ENCODE peak calls at places on chromosomes 11 and 22, in five cellular contexts. One of them, this sample, is unnamed.

GRCh38 chr11:2932850-2933251 is 3.6 kb upstream of the PHLDA2 start:
- DNase-seq in Peyer's patch: no peak
- DNase-seq in A549: no peak
- DNase-seq in brain microvascular endothelial cell: peak; percentile 61
- DNase-seq in CD8-positive, alpha-beta memory T cell: no peak
- DNase-seq in this sample: no peak

GRCh38 chr22:37260939-37261338 is 16.9 kb upstream of the RAC2 start:
- DNase-seq in Peyer's patch: peak; percentile 75
- DNase-seq in A549: peak; percentile 53
- DNase-seq in brain microvascular endothelial cell: peak; percentile 37
- DNase-seq in CD8-positive, alpha-beta memory T cell: peak; percentile 53
- DNase-seq in this sample: peak; percentile 10

GRCh38 chr11:8603696-8604077 is 9.7 kb upstream of the STK33 start:
- DNase-seq in Peyer's patch: no peak
- DNase-seq in A549: no peak
- DNase-seq in brain microvascular endothelial cell: no peak
- DNase-seq in CD8-positive, alpha-beta memory T cell: no peak
- DNase-seq in this sample: no peak

GRCh38 chr11:83364500-83365059 is 78.4 kb upstream of the CCDC90B start:
- DNase-seq in Peyer's patch: no peak
- DNase-seq in A549: no peak
- DNase-seq in brain microvascular endothelial cell: no peak
- DNase-seq in CD8-positive, alpha-beta memory T cell: no peak
- DNase-seq in this sample: no peak

GRCh38 chr11:84993386-84993785 is 633.8 kb downstream of the DLG2 start:
- DNase-seq in Peyer's patch: no peak
- DNase-seq in A549: no peak
- DNase-seq in brain microvascular endothelial cell: no peak
- DNase-seq in CD8-positive, alpha-beta memory T cell: no peak
- DNase-seq in this sample: no peak

GRCh38 chr22:30868663-30869385 is 99.8 kb downstream of the MORC2 start:
- DNase-seq in Peyer's patch: no peak
- DNase-seq in A549: no peak
- DNase-seq in brain microvascular endothelial cell: peak; percentile 37
- DNase-seq in CD8-positive, alpha-beta memory T cell: no peak
- DNase-seq in this sample: peak; percentile 56

GRCh38 chr11:63680842-63681207 is 475 bp upstream of the RTN3 start:
- DNase-seq in Peyer's patch: no peak
- DNase-seq in A549: no peak
- DNase-seq in brain microvascular endothelial cell: no peak
- DNase-seq in CD8-positive, alpha-beta memory T cell: no peak
- DNase-seq in this sample: no peak

GRCh38 chr11:35905901-35906661 is 37.8 kb upstream of the LDLRAD3 start:
- DNase-seq in Peyer's patch: no peak
- DNase-seq in A549: no peak
- DNase-seq in brain microvascular endothelial cell: no peak
- DNase-seq in CD8-positive, alpha-beta memory T cell: no peak
- DNase-seq in this sample: peak; percentile 37

GRCh38 chr11:86155210-86155844 is 86.4 kb upstream of the PICALM start:
- DNase-seq in Peyer's patch: no peak
- DNase-seq in A549: no peak
- DNase-seq in brain microvascular endothelial cell: no peak
- DNase-seq in CD8-positive, alpha-beta memory T cell: no peak
- DNase-seq in this sample: no peak

GRCh38 chr11:110921742-110922200 is 209.5 kb upstream of the ARHGAP20 start:
- DNase-seq in Peyer's patch: no peak
- DNase-seq in A549: no peak
- DNase-seq in brain microvascular endothelial cell: no peak
- DNase-seq in CD8-positive, alpha-beta memory T cell: no peak
- DNase-seq in this sample: no peak

GRCh38 chr11:76918941-76919386 is 58.2 kb downstream of the ACER3 start:
- DNase-seq in Peyer's patch: no peak
- DNase-seq in A549: peak; percentile 21
- DNase-seq in brain microvascular endothelial cell: peak; percentile 23
- DNase-seq in CD8-positive, alpha-beta memory T cell: no peak
- DNase-seq in this sample: no peak

GRCh38 chr11:116375221-116375620 is 397.6 kb downstream of the BUD13 start:
- DNase-seq in Peyer's patch: no peak
- DNase-seq in A549: no peak
- DNase-seq in brain microvascular endothelial cell: no peak
- DNase-seq in CD8-positive, alpha-beta memory T cell: no peak
- DNase-seq in this sample: no peak

GRCh38 chr11:61343792-61344745 is 11.0 kb downstream of the TKFC start:
- DNase-seq in Peyer's patch: no peak
- DNase-seq in A549: no peak
- DNase-seq in brain microvascular endothelial cell: no peak
- DNase-seq in CD8-positive, alpha-beta memory T cell: no peak
- DNase-seq in this sample: no peak

GRCh38 chr22:17823964-17824363 is 49.7 kb upstream of the BID start:
- DNase-seq in Peyer's patch: no peak
- DNase-seq in A549: no peak
- DNase-seq in brain microvascular endothelial cell: no peak
- DNase-seq in CD8-positive, alpha-beta memory T cell: no peak
- DNase-seq in this sample: no peak

GRCh38 chr11:7665473-7666291 is 7.6 kb downstream of the CYB5R2 start:
- DNase-seq in Peyer's patch: peak; percentile 78
- DNase-seq in A549: peak; percentile 92
- DNase-seq in brain microvascular endothelial cell: peak; percentile 69
- DNase-seq in CD8-positive, alpha-beta memory T cell: peak; percentile 59
- DNase-seq in this sample: peak; percentile 54

GRCh38 chr11:24155792-24156191 is 341.1 kb upstream of the LUZP2 start:
- DNase-seq in Peyer's patch: no peak
- DNase-seq in A549: no peak
- DNase-seq in brain microvascular endothelial cell: no peak
- DNase-seq in CD8-positive, alpha-beta memory T cell: no peak
- DNase-seq in this sample: no peak

GRCh38 chr11:120343429-120343828 is 7.2 kb downstream of the ARHGEF12 start:
- DNase-seq in Peyer's patch: peak; percentile 49
- DNase-seq in A549: no peak
- DNase-seq in brain microvascular endothelial cell: no peak
- DNase-seq in CD8-positive, alpha-beta memory T cell: no peak
- DNase-seq in this sample: no peak

GRCh38 chr11:8828580-8829358 is 82.2 kb upstream of the AKIP1 start:
- DNase-seq in Peyer's patch: no peak
- DNase-seq in A549: no peak
- DNase-seq in brain microvascular endothelial cell: peak; percentile 71
- DNase-seq in CD8-positive, alpha-beta memory T cell: no peak
- DNase-seq in this sample: no peak

GRCh38 chr11:19380375-19380774 is 139.6 kb upstream of the E2F8 start:
- DNase-seq in Peyer's patch: no peak
- DNase-seq in A549: peak; percentile 46
- DNase-seq in brain microvascular endothelial cell: peak; percentile 92
- DNase-seq in CD8-positive, alpha-beta memory T cell: no peak
- DNase-seq in this sample: no peak

GRCh38 chr22:36865346-36865745 is 4.5 kb downstream of the NCF4 start:
- DNase-seq in Peyer's patch: no peak
- DNase-seq in A549: no peak
- DNase-seq in brain microvascular endothelial cell: no peak
- DNase-seq in CD8-positive, alpha-beta memory T cell: no peak
- DNase-seq in this sample: no peak

GRCh38 chr22:49626361-49627216 is 201.1 kb downstream of the BRD1 start:
- DNase-seq in Peyer's patch: no peak
- DNase-seq in A549: no peak
- DNase-seq in brain microvascular endothelial cell: no peak
- DNase-seq in CD8-positive, alpha-beta memory T cell: no peak
- DNase-seq in this sample: no peak

GRCh38 chr11:43687120-43687791 is 6.7 kb downstream of the HSD17B12 start:
- DNase-seq in Peyer's patch: no peak
- DNase-seq in A549: no peak
- DNase-seq in brain microvascular endothelial cell: peak; percentile 47
- DNase-seq in CD8-positive, alpha-beta memory T cell: no peak
- DNase-seq in this sample: no peak

GRCh38 chr22:50468626-50469025 is 6.2 kb downstream of the SBF1 start:
- DNase-seq in Peyer's patch: no peak
- DNase-seq in A549: no peak
- DNase-seq in brain microvascular endothelial cell: no peak
- DNase-seq in CD8-positive, alpha-beta memory T cell: no peak
- DNase-seq in this sample: no peak

GRCh38 chr11:71194702-71195101 is 57.7 kb downstream of the SHANK2 start:
- DNase-seq in Peyer's patch: no peak
- DNase-seq in A549: no peak
- DNase-seq in brain microvascular endothelial cell: no peak
- DNase-seq in CD8-positive, alpha-beta memory T cell: no peak
- DNase-seq in this sample: no peak

GRCh38 chr11:46895821-46896220 is 22.5 kb downstream of the LRP4 start:
- DNase-seq in Peyer's patch: no peak
- DNase-seq in A549: no peak
- DNase-seq in brain microvascular endothelial cell: no peak
- DNase-seq in CD8-positive, alpha-beta memory T cell: no peak
- DNase-seq in this sample: no peak

GRCh38 chr11:32479291-32479690 is 44.0 kb upstream of the WT1 start:
- DNase-seq in Peyer's patch: no peak
- DNase-seq in A549: no peak
- DNase-seq in brain microvascular endothelial cell: no peak
- DNase-seq in CD8-positive, alpha-beta memory T cell: no peak
- DNase-seq in this sample: no peak

GRCh38 chr22:42356547-42356946 is 75.7 kb downstream of the NFAM1 start:
- DNase-seq in Peyer's patch: no peak
- DNase-seq in A549: no peak
- DNase-seq in brain microvascular endothelial cell: no peak
- DNase-seq in CD8-positive, alpha-beta memory T cell: no peak
- DNase-seq in this sample: no peak

DNA sequence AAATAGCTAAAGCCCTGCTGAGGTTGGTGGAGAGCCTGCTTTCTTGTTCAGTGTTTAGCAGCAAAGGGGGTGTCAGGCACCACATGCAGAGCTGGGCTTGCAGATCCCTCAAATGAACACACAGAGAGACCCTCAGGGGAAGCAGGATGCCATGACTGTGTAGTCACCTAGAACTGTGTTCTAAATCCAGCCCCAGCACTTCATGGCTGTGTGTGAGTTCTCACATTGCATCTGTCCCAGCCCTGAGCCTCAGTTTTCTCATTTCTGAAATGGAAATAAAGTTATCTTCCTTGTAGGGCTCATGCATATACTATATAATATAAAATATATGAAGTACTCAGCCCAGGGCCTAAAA is 47.1 kb downstream of the CWC15 start:
- DNase-seq in Peyer's patch: no peak
- DNase-seq in A549: no peak
- DNase-seq in brain microvascular endothelial cell: no peak
- DNase-seq in CD8-positive, alpha-beta memory T cell: no peak
- DNase-seq in this sample: no peak
- H3K27ac ChIP-seq in Peyer's patch: peak overlapping the region; percentile 33
- H3K27ac ChIP-seq in A549: no peak overlapping the region
- H3K27ac ChIP-seq in brain microvascular endothelial cell: peak overlapping the region; percentile 79
- H3K27ac ChIP-seq in CD8-positive, alpha-beta memory T cell: no peak overlapping the region
- H3K27ac ChIP-seq in this sample: no peak overlapping the region

GRCh38 chr11:44865866-44866272 is 84.8 kb downstream of the TP53I11 start:
- DNase-seq in Peyer's patch: no peak
- DNase-seq in A549: no peak
- DNase-seq in brain microvascular endothelial cell: no peak
- DNase-seq in CD8-positive, alpha-beta memory T cell: no peak
- DNase-seq in this sample: no peak
- H3K27ac ChIP-seq in Peyer's patch: no peak overlapping the region
- H3K27ac ChIP-seq in A549: peak overlapping the region; percentile 76
- H3K27ac ChIP-seq in brain microvascular endothelial cell: no peak overlapping the region
- H3K27ac ChIP-seq in CD8-positive, alpha-beta memory T cell: no peak overlapping the region
- H3K27ac ChIP-seq in this sample: no peak overlapping the region

GRCh38 chr11:64853709-64854108 is 9.3 kb upstream of the CDC42BPG start:
- DNase-seq in Peyer's patch: peak; percentile 82
- DNase-seq in A549: no peak
- DNase-seq in brain microvascular endothelial cell: no peak
- DNase-seq in CD8-positive, alpha-beta memory T cell: no peak
- DNase-seq in this sample: no peak

GRCh38 chr11:64850979-64851567 is 6.6 kb upstream of the CDC42BPG start:
- DNase-seq in Peyer's patch: peak; percentile 87
- DNase-seq in A549: no peak
- DNase-seq in brain microvascular endothelial cell: no peak
- DNase-seq in CD8-positive, alpha-beta memory T cell: peak; percentile 65
- DNase-seq in this sample: no peak

GRCh38 chr11:64852804-64853520 is 8.5 kb upstream of the CDC42BPG start:
- DNase-seq in Peyer's patch: peak; percentile 60
- DNase-seq in A549: no peak
- DNase-seq in brain microvascular endothelial cell: no peak
- DNase-seq in CD8-positive, alpha-beta memory T cell: peak; percentile 49
- DNase-seq in this sample: no peak

GRCh38 chr11:64849600-64850356 is 5.3 kb upstream of the CDC42BPG start:
- DNase-seq in Peyer's patch: no peak
- DNase-seq in A549: no peak
- DNase-seq in brain microvascular endothelial cell: no peak
- DNase-seq in CD8-positive, alpha-beta memory T cell: no peak
- DNase-seq in this sample: no peak

DNA sequence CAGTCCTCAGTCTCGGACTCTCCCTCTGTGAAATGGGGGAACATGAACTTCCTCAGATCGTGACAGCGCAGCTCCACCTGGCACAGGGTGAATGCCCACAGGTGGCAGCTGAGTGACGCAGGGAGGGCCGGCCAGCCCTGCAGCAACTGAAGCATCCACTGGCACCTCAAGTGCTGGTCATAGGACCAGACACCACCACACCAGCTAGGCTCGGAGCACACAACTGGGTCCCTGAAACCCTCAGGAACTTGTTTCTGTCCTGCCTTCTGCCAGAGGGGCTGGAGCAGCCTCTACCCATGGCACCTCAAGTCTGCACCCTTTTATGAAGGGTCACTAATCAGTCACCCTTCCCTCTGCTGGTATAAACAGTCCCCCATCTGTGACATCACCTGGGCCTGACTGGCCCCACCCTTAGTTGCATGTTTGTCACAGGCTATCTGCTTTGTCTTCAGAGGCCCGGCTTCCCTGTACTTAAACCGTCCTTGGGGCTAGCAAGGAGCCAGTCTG is 7.4 kb upstream of the CDC42BPG start:
- DNase-seq in Peyer's patch: peak; percentile 82
- DNase-seq in A549: no peak
- DNase-seq in brain microvascular endothelial cell: no peak
- DNase-seq in CD8-positive, alpha-beta memory T cell: no peak
- DNase-seq in this sample: no peak
- H3K27ac ChIP-seq in Peyer's patch: peak overlapping the region; percentile 82
- H3K27ac ChIP-seq in A549: peak overlapping the region; percentile 92
- H3K27ac ChIP-seq in brain microvascular endothelial cell: no peak overlapping the region
- H3K27ac ChIP-seq in CD8-positive, alpha-beta memory T cell: peak overlapping the region; percentile 35
- H3K27ac ChIP-seq in this sample: no peak overlapping the region

DNA sequence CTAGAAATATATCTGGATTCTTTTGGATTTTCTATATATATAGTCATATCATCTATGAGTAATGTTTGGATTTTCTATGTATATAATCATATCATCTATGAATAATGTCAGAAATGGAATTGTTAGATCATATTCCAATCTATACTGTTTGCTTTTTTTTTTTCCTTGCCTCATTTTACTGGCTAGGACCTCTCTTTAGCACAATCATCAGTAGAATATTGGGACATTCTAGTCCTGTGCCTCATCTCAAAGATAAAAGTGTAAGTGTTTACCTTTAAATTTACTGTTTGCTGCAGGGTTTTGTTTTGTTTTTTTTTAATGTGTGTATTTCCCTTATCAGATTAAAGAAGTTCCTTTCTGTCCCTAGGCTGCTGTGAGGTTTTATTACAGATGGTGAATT is 97.0 kb downstream of the C11orf65 start:
- DNase-seq in Peyer's patch: no peak
- DNase-seq in A549: no peak
- DNase-seq in brain microvascular endothelial cell: no peak
- DNase-seq in CD8-positive, alpha-beta memory T cell: no peak
- DNase-seq in this sample: no peak
- H3K27ac ChIP-seq in Peyer's patch: no peak overlapping the region
- H3K27ac ChIP-seq in A549: no peak overlapping the region
- H3K27ac ChIP-seq in brain microvascular endothelial cell: no peak overlapping the region
- H3K27ac ChIP-seq in CD8-positive, alpha-beta memory T cell: no peak overlapping the region
- H3K27ac ChIP-seq in this sample: no peak overlapping the region

GRCh38 chr11:66142370-66143263 is 72.5 kb downstream of the PACS1 start:
- DNase-seq in Peyer's patch: no peak
- DNase-seq in A549: peak; percentile 70
- DNase-seq in brain microvascular endothelial cell: peak; percentile 47
- DNase-seq in CD8-positive, alpha-beta memory T cell: no peak
- DNase-seq in this sample: no peak
- H3K27ac ChIP-seq in Peyer's patch: no peak overlapping the region
- H3K27ac ChIP-seq in A549: peak overlapping the region; percentile 93
- H3K27ac ChIP-seq in brain microvascular endothelial cell: peak overlapping the region; percentile 10
- H3K27ac ChIP-seq in CD8-positive, alpha-beta memory T cell: no peak overlapping the region
- H3K27ac ChIP-seq in this sample: no peak overlapping the region

GRCh38 chr22:47067331-47067890 is 305.0 kb downstream of the TBC1D22A start:
- DNase-seq in Peyer's patch: no peak
- DNase-seq in A549: no peak
- DNase-seq in brain microvascular endothelial cell: no peak
- DNase-seq in CD8-positive, alpha-beta memory T cell: no peak
- DNase-seq in this sample: no peak
- H3K27ac ChIP-seq in Peyer's patch: no peak overlapping the region
- H3K27ac ChIP-seq in A549: no peak overlapping the region
- H3K27ac ChIP-seq in brain microvascular endothelial cell: no peak overlapping the region
- H3K27ac ChIP-seq in CD8-positive, alpha-beta memory T cell: no peak overlapping the region
- H3K27ac ChIP-seq in this sample: no peak overlapping the region

This sample was measured in substantia nigra.